ENCODE peak calls at places on chromosomes 6 and 20, in four cellular contexts. S, E, C and J are unnamed samples.

GRCh38 chr6:137001287-137001976 is 43.3 kb downstream of the IL20RA start:
- DNase-seq in S (peak), E (no peak), C (no peak), J (peak)

GRCh38 chr6:16543491-16543890 is 217.8 kb downstream of the ATXN1 start:
- DNase-seq in S (no peak), E (no peak), C (no peak), J (no peak)

GRCh38 chr20:48910360-48910781 is 11.1 kb upstream of the ARFGEF2 start:
- DNase-seq in S (no peak), E (no peak), C (no peak), J (no peak)

GRCh38 chr20:58362970-58363369 is 26.1 kb upstream of the VAPB start:
- DNase-seq in S (no peak), E (no peak), C (no peak), J (no peak)

GRCh38 chr6:45500924-45501816 is 123.4 kb upstream of the SUPT3H start:
- DNase-seq in S (peak), E (no peak), C (peak), J (peak)

GRCh38 chr6:35181933-35182612 is 31.7 kb upstream of the SCUBE3 start:
- DNase-seq in S (peak), E (peak), C (peak), J (peak)

GRCh38 chr6:101276066-101276465 is 117.4 kb upstream of the GRIK2 start:
- DNase-seq in S (no peak), E (no peak), C (no peak), J (no peak)

GRCh38 chr6:91043751-91044150 is 456.9 kb upstream of the MAP3K7 start:
- DNase-seq in S (no peak), E (no peak), C (no peak), J (no peak)

GRCh38 chr6:41630946-41631345 is 7.3 kb upstream of the MDFI start:
- DNase-seq in S (no peak), E (no peak), C (no peak), J (no peak)

GRCh38 chr6:30752164-30752927 is 8.0 kb upstream of the IER3 start:
- DNase-seq in S (no peak), E (peak), C (peak), J (no peak)

GRCh38 chr6:160082627-160083026 is 39.0 kb upstream of the SLC22A1 start:
- DNase-seq in S (no peak), E (no peak), C (no peak), J (no peak)

GRCh38 chr20:19129976-19130612 is 82.3 kb upstream of the SLC24A3 start:
- DNase-seq in S (no peak), E (no peak), C (no peak), J (no peak)

GRCh38 chr6:121339639-121340226 is 5.5 kb upstream of the TBC1D32 start:
- DNase-seq in S (no peak), E (no peak), C (no peak), J (no peak)

GRCh38 chr20:50625986-50626677 is 65.2 kb downstream of the RIPOR3 start:
- DNase-seq in S (peak), E (peak), C (peak), J (peak)

GRCh38 chr6:169589699-169590257 is 112.1 kb downstream of the WDR27 start:
- DNase-seq in S (no peak), E (no peak), C (no peak), J (no peak)

GRCh38 chr20:14142964-14143627 is 147.8 kb downstream of the MACROD2 start:
- DNase-seq in S (no peak), E (peak), C (peak), J (no peak)

GRCh38 chr20:57030611-57031600 is 235.5 kb downstream of the BMP7 start:
- DNase-seq in S (no peak), E (peak), C (peak), J (no peak)

GRCh38 chr20:50471231-50471630 is 39.0 kb upstream of the PTPN1 start:
- DNase-seq in S (no peak), E (no peak), C (no peak), J (no peak)

GRCh38 chr6:42774201-42774600 is 7.7 kb upstream of the BICRAL start:
- DNase-seq in S (no peak), E (no peak), C (no peak), J (no peak)
- H3K4me2 ChIP-seq in S (no peak), E (no peak), C (no peak), J (no peak)

DNA sequence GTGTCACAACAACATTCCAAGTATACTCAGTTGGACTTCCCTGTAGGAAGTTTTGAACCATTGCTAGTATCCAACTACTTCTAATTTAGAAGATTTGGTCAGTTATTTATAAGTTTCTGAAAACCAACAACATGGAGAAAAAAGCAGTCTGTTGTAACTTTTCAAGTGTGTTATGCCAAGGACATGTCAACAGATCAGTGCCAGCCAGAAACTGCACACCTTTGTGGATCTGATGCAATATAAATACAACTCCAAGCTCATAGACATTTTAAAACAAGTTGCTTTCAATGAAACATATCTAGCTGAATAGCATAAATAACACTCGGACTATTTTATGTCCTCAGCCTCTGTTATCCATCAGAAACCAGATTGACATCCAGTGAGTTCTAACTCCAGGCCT is 58.3 kb upstream of the CARMIL1 start:
- DNase-seq in S (no peak), E (no peak), C (no peak), J (no peak)
- H2AFZ ChIP-seq in S (no peak), E (no peak), C (no peak), J (no peak)

GRCh38 chr20:45843506-45843905 is 9.9 kb downstream of the SNX21 start:
- DNase-seq in S (no peak), E (no peak), C (no peak), J (no peak)

GRCh38 chr20:45842169-45842812 is 8.7 kb downstream of the SNX21 start:
- DNase-seq in S (no peak), E (peak), C (no peak), J (no peak)

GRCh38 chr20:45841407-45842129 is 8.0 kb downstream of the SNX21 start:
- DNase-seq in S (no peak), E (no peak), C (no peak), J (no peak)

GRCh38 chr20:45836841-45837240 is 3.2 kb downstream of the SNX21 start:
- DNase-seq in S (no peak), E (no peak), C (no peak), J (no peak)

GRCh38 chr20:45840700-45841198 is 7.2 kb downstream of the SNX21 start:
- DNase-seq in S (no peak), E (no peak), C (no peak), J (no peak)
- H3K14ac ChIP-seq in S (no peak), E (no peak), C (no peak), J (no peak)

GRCh38 chr20:2397595-2398145 is 17.0 kb downstream of the TGM6 start:
- DNase-seq in S (no peak), E (no peak), C (no peak), J (no peak)

GRCh38 chr20:2398453-2398852 is 17.8 kb downstream of the TGM6 start:
- DNase-seq in S (no peak), E (no peak), C (no peak), J (no peak)

GRCh38 chr20:2396241-2396814 is 15.6 kb downstream of the TGM6 start:
- DNase-seq in S (no peak), E (no peak), C (no peak), J (no peak)

GRCh38 chr20:2395136-2395535 is 14.4 kb downstream of the TGM6 start:
- DNase-seq in S (no peak), E (no peak), C (no peak), J (no peak)

DNA sequence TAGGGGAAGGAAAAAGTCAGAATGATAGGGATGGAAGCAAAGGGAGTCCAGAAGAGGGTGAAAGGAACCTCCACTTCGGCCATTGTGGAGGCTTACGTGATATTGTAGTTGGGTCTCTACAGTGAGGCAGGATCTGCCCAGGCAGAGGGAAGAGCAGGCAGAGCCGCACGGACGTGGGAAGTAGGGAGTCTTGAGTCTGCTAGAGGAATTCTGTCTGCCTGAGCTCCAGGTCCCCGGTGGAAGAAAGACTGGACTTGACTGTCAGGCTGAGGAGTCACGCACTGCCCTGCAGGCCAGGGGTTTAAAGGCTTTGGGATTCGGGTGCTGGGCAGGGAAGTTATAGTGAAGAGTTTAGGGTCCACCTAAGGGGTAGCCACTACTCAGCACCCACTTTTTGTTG is 16.4 kb downstream of the TGM6 start:
- DNase-seq in S (no peak), E (no peak), C (no peak), J (no peak)
- H3K4me2 ChIP-seq in S (no peak), E (no peak), C (no peak), J (no peak)

GRCh38 chr6:69914015-69914485 is 47.7 kb downstream of the COL19A1 start:
- DNase-seq in S (no peak), E (peak), C (peak), J (no peak)

GRCh38 chr6:69915346-69915745 is 49.0 kb downstream of the COL19A1 start:
- DNase-seq in S (no peak), E (no peak), C (peak), J (no peak)

GRCh38 chr6:69918766-69919165 is 52.4 kb downstream of the COL19A1 start:
- DNase-seq in S (no peak), E (peak), C (peak), J (no peak)

GRCh38 chr6:69913361-69913760 is 47.0 kb downstream of the COL19A1 start:
- DNase-seq in S (no peak), E (no peak), C (no peak), J (no peak)

GRCh38 chr6:69917834-69918233 is 51.5 kb downstream of the COL19A1 start:
- DNase-seq in S (no peak), E (peak), C (peak), J (no peak)
- H2AFZ ChIP-seq in S (peak), E (peak), C (no peak), J (no peak)

GRCh38 chr6:165611294-165611693 is 51.7 kb downstream of the PDE10A start:
- DNase-seq in S (no peak), E (no peak), C (no peak), J (no peak)
- H3K14ac ChIP-seq in S (no peak), E (no peak), C (no peak), J (no peak)

GRCh38 chr6:85516168-85516567 is 66.3 kb downstream of the NT5E start:
- DNase-seq in S (no peak), E (peak), C (peak), J (no peak)
- H3K4me2 ChIP-seq in S (no peak), E (no peak), C (no peak), J (no peak)